ENCODE peak calls at places on chromosomes 12 and 14, in four cellular contexts. T, G, B and I are unnamed samples.

GRCh38 chr12:18123707-18124106 is 33.7 kb upstream of the RERGL start:
- DNase-seq in T (no peak), G (no peak), B (no peak), I (no peak)

GRCh38 chr12:129610601-129611120 is 293.2 kb downstream of the TMEM132D start:
- DNase-seq in T (no peak), G (no peak), B (no peak), I (no peak)

GRCh38 chr14:92248638-92249037 is 74.3 kb upstream of the SLC24A4 start:
- DNase-seq in T (no peak), G (no peak), B (no peak), I (no peak)

GRCh38 chr12:26052652-26053051 is 72.2 kb downstream of the BHLHE41 start:
- DNase-seq in T (no peak), G (no peak), B (no peak), I (no peak)

GRCh38 chr12:29314421-29314820 is 66.6 kb downstream of the ERGIC2 start:
- DNase-seq in T (no peak), G (no peak), B (no peak), I (no peak)

GRCh38 chr12:29929295-29929694 is 145.6 kb upstream of the TMTC1 start:
- DNase-seq in T (no peak), G (no peak), B (no peak), I (no peak)

GRCh38 chr14:36163451-36163850 is 13.1 kb downstream of the PTCSC3 start:
- DNase-seq in T (no peak), G (no peak), B (no peak), I (no peak)

GRCh38 chr14:68695871-68696665 is 96.8 kb downstream of the ZFP36L1 start:
- DNase-seq in T (peak), G (no peak), B (no peak), I (no peak)

GRCh38 chr12:113860059-113860820 is 105.9 kb downstream of the RBM19 start:
- DNase-seq in T (no peak), G (no peak), B (no peak), I (no peak)

GRCh38 chr14:52117433-52117832 is 48.6 kb upstream of the NID2 start:
- DNase-seq in T (peak), G (peak), B (no peak), I (peak)

GRCh38 chr12:32809846-32810245 is 54.1 kb upstream of the YARS2 start:
- DNase-seq in T (no peak), G (no peak), B (no peak), I (no peak)

GRCh38 chr12:113955109-113955970 is 10.8 kb downstream of the RBM19 start:
- DNase-seq in T (peak), G (no peak), B (no peak), I (peak)

GRCh38 chr12:58415716-58416115 is 474.3 kb downstream of the ATP23 start:
- DNase-seq in T (no peak), G (no peak), B (no peak), I (no peak)

GRCh38 chr12:57460457-57461325 is 1.1 kb downstream of the GLI1 start:
- DNase-seq in T (no peak), G (no peak), B (no peak), I (no peak)

GRCh38 chr14:71970272-71970671 is 38.0 kb downstream of the RGS6 start:
- DNase-seq in T (no peak), G (no peak), B (no peak), I (no peak)

GRCh38 chr12:2925322-2925995 is 33.7 kb upstream of the TEAD4 start:
- DNase-seq in T (no peak), G (no peak), B (no peak), I (no peak)

GRCh38 chr12:106255493-106255892 is 7.7 kb upstream of the CKAP4 start:
- DNase-seq in T (no peak), G (no peak), B (no peak), I (no peak)

GRCh38 chr12:113161415-113162016 is 12.0 kb downstream of the CFAP73 start:
- DNase-seq in T (no peak), G (no peak), B (no peak), I (no peak)

GRCh38 chr14:24631749-24632335 is 2.1 kb downstream of the GZMB start:
- DNase-seq in T (no peak), G (no peak), B (no peak), I (no peak)

GRCh38 chr14:23354990-23355389 is 2.3 kb upstream of the SLC22A17 start:
- DNase-seq in T (no peak), G (no peak), B (no peak), I (no peak)

GRCh38 chr12:96500686-96501085 is 11.3 kb downstream of the CFAP54 start:
- DNase-seq in T (peak), G (peak), B (no peak), I (no peak)